ENCODE peak calls at places on chromosome 2, in seven cellular contexts. L, A, I, Y, Q, S and V are unnamed samples.

GRCh38 chr2:63875758-63876710 is 34.3 kb downstream of the UGP2 start:
- DNase-seq in L (no peak), A (no peak), I (no peak), Y (no peak), Q (no peak), S (no peak), V (no peak)

GRCh38 chr2:220935789-220936321 is 636.2 kb downstream of the EPHA4 start:
- DNase-seq in L (no peak), A (no peak), I (no peak), Y (no peak), Q (no peak), S (no peak), V (no peak)

GRCh38 chr2:156511112-156511511 is 74.9 kb downstream of the GPD2 start:
- DNase-seq in L (no peak), A (no peak), I (no peak), Y (no peak), Q (no peak), S (no peak), V (no peak)

GRCh38 chr2:183404392-183404791 is 280.1 kb downstream of the NUP35 start:
- DNase-seq in L (no peak), A (no peak), I (no peak), Y (no peak), Q (no peak), S (no peak), V (no peak)

GRCh38 chr2:75182606-75183005 is 16.7 kb downstream of the TACR1 start:
- DNase-seq in L (no peak), A (no peak), I (no peak), Y (no peak), Q (no peak), S (no peak), V (no peak)

GRCh38 chr2:83594841-83595720 is 864.0 kb downstream of the SUCLG1 start:
- DNase-seq in L (no peak), A (no peak), I (no peak), Y (no peak), Q (no peak), S (no peak), V (no peak)

GRCh38 chr2:195343942-195344530 is 313.0 kb upstream of the SLC39A10 start:
- DNase-seq in L (no peak), A (no peak), I (no peak), Y (no peak), Q (no peak), S (no peak), V (no peak)

GRCh38 chr2:199315299-199316179 is 142.2 kb downstream of the SATB2 start:
- DNase-seq in L (peak; percentile 16), A (peak; percentile 16), I (no peak), Y (no peak), Q (no peak), S (no peak), V (no peak)

GRCh38 chr2:191200910-191201309 is 44.3 kb upstream of the MYO1B start:
- DNase-seq in L (no peak), A (no peak), I (no peak), Y (no peak), Q (no peak), S (no peak), V (no peak)

GRCh38 chr2:191202209-191202721 is 42.9 kb upstream of the MYO1B start:
- DNase-seq in L (no peak), A (no peak), I (no peak), Y (no peak), Q (no peak), S (no peak), V (no peak)

GRCh38 chr2:191204443-191204842 is 40.8 kb upstream of the MYO1B start:
- DNase-seq in L (no peak), A (no peak), I (no peak), Y (no peak), Q (no peak), S (no peak), V (no peak)

GRCh38 chr2:191199929-191200328 is 45.3 kb upstream of the MYO1B start:
- DNase-seq in L (no peak), A (no peak), I (no peak), Y (no peak), Q (no peak), S (no peak), V (no peak)

DNA sequence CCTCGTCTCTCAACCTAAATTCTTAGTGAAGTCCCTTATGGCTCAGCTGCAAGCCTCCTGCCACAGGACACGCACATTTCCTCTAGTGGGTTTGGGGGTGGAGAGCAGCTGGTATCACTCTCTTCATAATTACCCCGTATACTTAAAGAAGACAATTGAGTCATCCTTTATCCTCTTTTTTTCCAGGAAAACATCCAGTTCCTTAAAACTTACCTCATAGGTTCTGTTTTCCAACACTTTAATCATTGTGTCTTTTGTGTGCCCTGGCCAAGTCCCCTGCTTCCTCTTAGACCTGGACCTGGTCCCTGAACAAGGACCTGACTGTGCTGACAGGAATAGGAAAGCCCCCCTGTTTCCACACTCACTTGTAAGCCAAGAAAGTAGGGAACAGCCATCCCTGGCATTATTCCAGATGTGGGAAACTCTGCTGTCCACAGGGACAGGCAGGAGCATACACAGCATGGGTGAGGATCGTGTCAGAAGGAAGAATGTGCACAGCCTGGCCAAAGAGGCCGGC is 42.3 kb upstream of the MYO1B start:
- DNase-seq in L (no peak), A (no peak), I (no peak), Y (no peak), Q (no peak), S (peak; percentile 19), V (no peak)
- H3K4me3 ChIP-seq in L (no peak overlapping the region), A (no peak overlapping the region), I (no peak overlapping the region), Y (no peak overlapping the region), Q (no peak overlapping the region), S (no peak overlapping the region), V (no peak overlapping the region)

DNA sequence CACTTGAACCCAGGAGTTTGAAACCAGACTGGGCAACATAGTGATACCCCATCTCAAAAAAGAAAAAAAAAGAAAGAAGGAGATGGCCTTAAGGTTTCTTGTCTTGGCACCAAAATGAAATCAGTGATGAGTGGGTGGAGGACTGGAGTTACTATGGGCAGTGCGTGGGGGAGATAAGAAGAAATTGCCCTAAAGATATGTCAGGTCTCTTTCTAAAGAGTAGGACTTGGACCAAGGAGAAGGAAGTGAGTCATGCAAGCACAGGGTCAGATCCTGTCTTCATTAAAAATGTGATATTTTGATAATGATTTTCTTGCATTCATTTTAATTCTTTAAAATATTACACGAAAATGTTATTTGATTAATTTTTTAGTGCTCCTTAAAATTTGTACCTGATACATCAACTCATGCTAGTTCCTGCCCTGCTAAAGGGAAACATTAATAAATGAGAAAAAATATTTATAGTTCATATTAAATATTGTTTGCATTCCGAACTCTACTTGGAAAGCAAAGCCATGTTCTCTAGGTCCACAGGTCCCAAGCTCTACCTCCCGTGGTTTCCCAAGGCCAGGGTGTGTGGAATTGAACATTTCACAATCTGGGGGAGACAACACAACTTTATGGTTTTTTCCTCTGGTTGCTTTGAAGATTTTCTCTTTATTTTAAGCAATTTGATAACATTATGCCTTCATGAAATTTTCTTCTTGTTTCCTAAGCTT is 62.6 kb upstream of the CTLA4 start:
- DNase-seq in L (no peak), A (no peak), I (no peak), Y (no peak), Q (no peak), S (no peak), V (no peak)
- H3K4me3 ChIP-seq in L (no peak overlapping the region), A (no peak overlapping the region), I (no peak overlapping the region), Y (no peak overlapping the region), Q (no peak overlapping the region), S (no peak overlapping the region), V (no peak overlapping the region)

GRCh38 chr2:177430425-177430824 is 37.9 kb downstream of the AGPS start:
- DNase-seq in L (no peak), A (no peak), I (no peak), Y (no peak), Q (no peak), S (no peak), V (no peak)

GRCh38 chr2:177427316-177427715 is 34.7 kb downstream of the AGPS start:
- DNase-seq in L (no peak), A (no peak), I (no peak), Y (no peak), Q (no peak), S (no peak), V (no peak)

GRCh38 chr2:177432703-177433102 is 40.1 kb downstream of the AGPS start:
- DNase-seq in L (no peak), A (no peak), I (no peak), Y (no peak), Q (no peak), S (no peak), V (no peak)

GRCh38 chr2:177433402-177433801 is 40.8 kb downstream of the AGPS start:
- DNase-seq in L (no peak), A (no peak), I (no peak), Y (no peak), Q (no peak), S (no peak), V (no peak)

DNA sequence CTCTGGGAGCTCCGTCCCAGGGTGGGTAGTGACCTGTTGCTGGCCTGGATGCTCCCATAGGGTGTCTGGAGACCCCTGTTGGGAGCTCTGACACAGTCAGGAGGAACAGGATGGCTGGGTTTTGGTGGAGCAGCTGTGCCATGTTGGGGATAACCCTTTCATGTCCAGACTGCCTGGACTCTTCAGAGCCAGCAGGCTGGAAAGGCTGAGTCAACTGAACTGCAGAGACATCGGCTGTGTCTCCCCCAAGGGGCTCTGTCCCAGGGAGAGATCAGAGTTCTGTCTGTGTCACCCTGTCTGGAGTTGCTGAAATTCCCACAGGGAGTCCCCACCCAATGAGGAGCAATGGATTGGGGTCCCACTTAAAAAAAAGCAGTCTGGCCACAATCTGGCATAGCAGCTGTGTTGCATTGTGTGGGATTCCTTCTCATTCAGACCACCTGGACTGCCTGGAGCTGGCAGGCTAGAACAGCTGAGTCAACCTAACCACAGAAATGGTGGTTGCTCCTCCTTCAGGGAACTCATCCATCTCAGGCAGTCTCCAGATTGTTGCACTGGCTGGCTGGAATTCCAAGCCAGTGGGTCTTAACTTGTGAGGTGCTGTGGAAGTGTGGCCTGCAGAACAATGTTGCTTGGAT is 37.2 kb downstream of the AGPS start:
- DNase-seq in L (peak; percentile 69), A (no peak), I (no peak), Y (no peak), Q (no peak), S (no peak), V (no peak)
- H3K4me3 ChIP-seq in L (no peak overlapping the region), A (no peak overlapping the region), I (no peak overlapping the region), Y (no peak overlapping the region), Q (no peak overlapping the region), S (no peak overlapping the region), V (no peak overlapping the region)

GRCh38 chr2:168194784-168195522 is 52.4 kb downstream of the STK39 start:
- DNase-seq in L (no peak), A (no peak), I (no peak), Y (no peak), Q (no peak), S (no peak), V (no peak)

GRCh38 chr2:168189835-168190426 is 57.5 kb downstream of the STK39 start:
- DNase-seq in L (no peak), A (no peak), I (no peak), Y (no peak), Q (no peak), S (peak; percentile 35), V (no peak)

GRCh38 chr2:168192143-168192785 is 55.1 kb downstream of the STK39 start:
- DNase-seq in L (no peak), A (no peak), I (peak; percentile 69), Y (no peak), Q (no peak), S (no peak), V (no peak)

GRCh38 chr2:168190590-168191336 is 56.6 kb downstream of the STK39 start:
- DNase-seq in L (no peak), A (no peak), I (no peak), Y (no peak), Q (no peak), S (no peak), V (no peak)

DNA sequence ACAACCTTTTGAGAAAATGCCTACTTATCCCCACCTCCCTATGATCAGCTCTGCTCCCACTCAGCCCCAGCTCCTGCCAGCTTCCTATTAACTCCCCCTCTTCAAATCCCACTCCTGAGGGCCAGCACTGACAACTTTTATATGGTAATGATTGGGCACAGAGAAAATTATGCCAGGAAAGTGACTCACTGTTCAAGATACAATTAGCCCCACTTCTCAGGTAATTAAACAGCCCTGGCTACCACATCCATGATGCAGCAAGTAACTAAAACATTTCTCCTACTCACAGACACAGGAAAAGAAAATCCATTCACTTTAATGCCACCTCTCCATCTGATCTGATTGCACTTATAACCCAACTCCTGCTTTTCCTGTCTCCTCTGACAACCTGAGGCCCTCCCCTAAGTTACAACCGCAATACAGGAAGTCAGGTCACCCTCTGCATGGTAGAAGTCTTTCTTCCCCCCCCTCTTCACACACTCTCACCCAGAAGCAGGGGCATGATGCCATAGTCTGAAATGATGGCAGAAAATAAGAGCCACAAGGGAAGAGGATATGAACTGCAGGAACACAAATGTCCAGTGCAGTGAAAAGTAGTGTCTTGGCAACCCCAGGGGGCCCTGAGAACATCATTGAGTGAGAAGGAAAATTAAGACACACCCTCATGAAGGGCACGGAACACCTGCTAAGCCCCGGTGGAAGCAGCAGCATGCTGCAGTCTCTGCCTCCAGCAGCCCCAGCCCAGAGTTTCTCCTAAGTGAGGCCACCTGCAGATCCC is 54.4 kb downstream of the STK39 start:
- DNase-seq in L (no peak), A (no peak), I (no peak), Y (no peak), Q (no peak), S (no peak), V (no peak)
- H3K4me3 ChIP-seq in L (no peak overlapping the region), A (no peak overlapping the region), I (no peak overlapping the region), Y (no peak overlapping the region), Q (no peak overlapping the region), S (no peak overlapping the region), V (no peak overlapping the region)